ENCODE peak calls at places on chromosomes 6 and 20, in six cellular contexts. One of them, this sample, is unnamed.

GRCh38 chr6:1524040-1524480 is 85.7 kb upstream of the FOXC1 start:
- DNase-seq in mammary epithelial cell: peak; percentile 64
- DNase-seq in fibroblast of the aortic adventitia: peak; percentile 38
- DNase-seq in H9: peak; percentile 90
- DNase-seq in lower lobe of right lung: peak; percentile 79
- DNase-seq in cardiac muscle cell: peak; percentile 65
- DNase-seq in this sample: peak; percentile 59

GRCh38 chr20:57469418-57470211 is 55.3 kb downstream of the CTCFL start:
- DNase-seq in H9: no peak
- DNase-seq in cardiac muscle cell: peak; percentile 96
- DNase-seq in mammary epithelial cell: no peak
- DNase-seq in fibroblast of the aortic adventitia: no peak
- DNase-seq in lower lobe of right lung: no peak
- DNase-seq in this sample: no peak

GRCh38 chr6:55304747-55305146 is 22.5 kb upstream of the GFRAL start:
- DNase-seq in H9: no peak
- DNase-seq in lower lobe of right lung: no peak
- DNase-seq in mammary epithelial cell: no peak
- DNase-seq in cardiac muscle cell: no peak
- DNase-seq in fibroblast of the aortic adventitia: no peak
- DNase-seq in this sample: no peak

GRCh38 chr20:53827996-53828672 is 234.5 kb upstream of the ZNF217 start:
- DNase-seq in fibroblast of the aortic adventitia: peak; percentile 99
- DNase-seq in H9: no peak
- DNase-seq in cardiac muscle cell: no peak
- DNase-seq in lower lobe of right lung: no peak
- DNase-seq in mammary epithelial cell: peak; percentile 91
- DNase-seq in this sample: peak; percentile 100

GRCh38 chr6:9620687-9621086 is 794.2 kb downstream of the TFAP2A start:
- DNase-seq in cardiac muscle cell: no peak
- DNase-seq in H9: no peak
- DNase-seq in mammary epithelial cell: no peak
- DNase-seq in lower lobe of right lung: no peak
- DNase-seq in fibroblast of the aortic adventitia: peak; percentile 13
- DNase-seq in this sample: no peak

GRCh38 chr20:44618318-44618731 is 33.2 kb downstream of the ADA start:
- DNase-seq in cardiac muscle cell: no peak
- DNase-seq in lower lobe of right lung: no peak
- DNase-seq in mammary epithelial cell: peak; percentile 26
- DNase-seq in fibroblast of the aortic adventitia: no peak
- DNase-seq in H9: no peak
- DNase-seq in this sample: no peak

GRCh38 chr6:45003400-45003799 is 324.7 kb upstream of the RUNX2 start:
- DNase-seq in lower lobe of right lung: no peak
- DNase-seq in fibroblast of the aortic adventitia: no peak
- DNase-seq in mammary epithelial cell: no peak
- DNase-seq in H9: no peak
- DNase-seq in cardiac muscle cell: no peak
- DNase-seq in this sample: no peak

GRCh38 chr20:32589256-32589655 is 4.1 kb upstream of the NOL4L start:
- DNase-seq in H9: no peak
- DNase-seq in fibroblast of the aortic adventitia: no peak
- DNase-seq in lower lobe of right lung: no peak
- DNase-seq in cardiac muscle cell: no peak
- DNase-seq in mammary epithelial cell: peak; percentile 57
- DNase-seq in this sample: no peak

GRCh38 chr6:1821188-1822183 is 211.8 kb downstream of the FOXC1 start:
- DNase-seq in cardiac muscle cell: no peak
- DNase-seq in H9: no peak
- DNase-seq in mammary epithelial cell: no peak
- DNase-seq in fibroblast of the aortic adventitia: peak; percentile 78
- DNase-seq in lower lobe of right lung: no peak
- DNase-seq in this sample: peak; percentile 65

GRCh38 chr6:154569136-154569862 is 58.8 kb upstream of the CNKSR3 start:
- DNase-seq in lower lobe of right lung: no peak
- DNase-seq in cardiac muscle cell: no peak
- DNase-seq in H9: no peak
- DNase-seq in fibroblast of the aortic adventitia: peak; percentile 18
- DNase-seq in mammary epithelial cell: no peak
- DNase-seq in this sample: no peak

GRCh38 chr6:50087231-50087954 is 37.7 kb upstream of the DEFB112 start:
- DNase-seq in lower lobe of right lung: no peak
- DNase-seq in cardiac muscle cell: no peak
- DNase-seq in mammary epithelial cell: peak; percentile 26
- DNase-seq in fibroblast of the aortic adventitia: peak; percentile 8
- DNase-seq in H9: no peak
- DNase-seq in this sample: peak; percentile 48

GRCh38 chr20:3115190-3116107 is 30.9 kb upstream of the AVP start:
- DNase-seq in fibroblast of the aortic adventitia: peak; percentile 65
- DNase-seq in mammary epithelial cell: peak; percentile 37
- DNase-seq in cardiac muscle cell: peak; percentile 68
- DNase-seq in lower lobe of right lung: no peak
- DNase-seq in H9: peak; percentile 73
- DNase-seq in this sample: peak; percentile 61

GRCh38 chr6:109925060-109925459 is 53.1 kb upstream of the GPR6 start:
- DNase-seq in lower lobe of right lung: no peak
- DNase-seq in cardiac muscle cell: peak; percentile 32
- DNase-seq in H9: no peak
- DNase-seq in mammary epithelial cell: peak; percentile 20
- DNase-seq in fibroblast of the aortic adventitia: peak; percentile 4
- DNase-seq in this sample: peak; percentile 26

GRCh38 chr6:163897669-163898068 is 483.2 kb downstream of the QKI start:
- DNase-seq in fibroblast of the aortic adventitia: no peak
- DNase-seq in lower lobe of right lung: no peak
- DNase-seq in H9: no peak
- DNase-seq in mammary epithelial cell: no peak
- DNase-seq in cardiac muscle cell: no peak
- DNase-seq in this sample: peak; percentile 38

GRCh38 chr20:45629496-45630100 is at the start of gene WFDC10A:
- DNase-seq in H9: peak; percentile 84
- DNase-seq in fibroblast of the aortic adventitia: peak; percentile 47
- DNase-seq in cardiac muscle cell: peak; percentile 56
- DNase-seq in mammary epithelial cell: peak; percentile 68
- DNase-seq in lower lobe of right lung: peak; percentile 64
- DNase-seq in this sample: peak; percentile 74

GRCh38 chr6:75115501-75115900 is 90.4 kb downstream of the COL12A1 start:
- DNase-seq in lower lobe of right lung: no peak
- DNase-seq in fibroblast of the aortic adventitia: peak; percentile 34
- DNase-seq in cardiac muscle cell: no peak
- DNase-seq in H9: no peak
- DNase-seq in mammary epithelial cell: no peak
- DNase-seq in this sample: peak; percentile 60

GRCh38 chr6:113539202-113539601 is 317.9 kb upstream of the MARCKS start:
- DNase-seq in H9: no peak
- DNase-seq in fibroblast of the aortic adventitia: no peak
- DNase-seq in mammary epithelial cell: no peak
- DNase-seq in cardiac muscle cell: no peak
- DNase-seq in lower lobe of right lung: no peak
- DNase-seq in this sample: no peak

GRCh38 chr6:6392214-6393068 is 72.0 kb upstream of the F13A1 start:
- DNase-seq in H9: no peak
- DNase-seq in cardiac muscle cell: no peak
- DNase-seq in fibroblast of the aortic adventitia: no peak
- DNase-seq in mammary epithelial cell: no peak
- DNase-seq in lower lobe of right lung: no peak
- DNase-seq in this sample: no peak

GRCh38 chr6:47420394-47421371 is 56.9 kb upstream of the CD2AP start:
- DNase-seq in cardiac muscle cell: no peak
- DNase-seq in lower lobe of right lung: no peak
- DNase-seq in H9: no peak
- DNase-seq in mammary epithelial cell: peak; percentile 23
- DNase-seq in fibroblast of the aortic adventitia: peak; percentile 46
- DNase-seq in this sample: peak; percentile 34

GRCh38 chr6:5151955-5152401 is 66.8 kb downstream of the PPP1R3G start:
- DNase-seq in lower lobe of right lung: no peak
- DNase-seq in cardiac muscle cell: no peak
- DNase-seq in mammary epithelial cell: peak; percentile 81
- DNase-seq in H9: no peak
- DNase-seq in fibroblast of the aortic adventitia: peak; percentile 70
- DNase-seq in this sample: peak; percentile 91

GRCh38 chr6:19450651-19451050 is 386.5 kb upstream of the ID4 start:
- DNase-seq in fibroblast of the aortic adventitia: no peak
- DNase-seq in cardiac muscle cell: no peak
- DNase-seq in lower lobe of right lung: no peak
- DNase-seq in H9: no peak
- DNase-seq in mammary epithelial cell: no peak
- DNase-seq in this sample: no peak

GRCh38 chr6:67009818-67010217 is 1302.8 kb upstream of the EYS start:
- DNase-seq in fibroblast of the aortic adventitia: no peak
- DNase-seq in cardiac muscle cell: no peak
- DNase-seq in lower lobe of right lung: no peak
- DNase-seq in mammary epithelial cell: no peak
- DNase-seq in H9: peak; percentile 59
- DNase-seq in this sample: no peak

GRCh38 chr6:166029506-166029905 is 138.1 kb downstream of the TBXT start:
- DNase-seq in H9: no peak
- DNase-seq in fibroblast of the aortic adventitia: no peak
- DNase-seq in lower lobe of right lung: no peak
- DNase-seq in mammary epithelial cell: no peak
- DNase-seq in cardiac muscle cell: no peak
- DNase-seq in this sample: peak; percentile 81

GRCh38 chr6:45514454-45514853 is 136.7 kb upstream of the SUPT3H start:
- DNase-seq in lower lobe of right lung: no peak
- DNase-seq in mammary epithelial cell: peak; percentile 5
- DNase-seq in cardiac muscle cell: no peak
- DNase-seq in fibroblast of the aortic adventitia: no peak
- DNase-seq in H9: no peak
- DNase-seq in this sample: peak; percentile 37

GRCh38 chr6:157976345-157977175 is 5.1 kb upstream of the SYNJ2 start:
- DNase-seq in fibroblast of the aortic adventitia: no peak
- DNase-seq in H9: no peak
- DNase-seq in cardiac muscle cell: no peak
- DNase-seq in mammary epithelial cell: no peak
- DNase-seq in lower lobe of right lung: no peak
- DNase-seq in this sample: no peak

DNA sequence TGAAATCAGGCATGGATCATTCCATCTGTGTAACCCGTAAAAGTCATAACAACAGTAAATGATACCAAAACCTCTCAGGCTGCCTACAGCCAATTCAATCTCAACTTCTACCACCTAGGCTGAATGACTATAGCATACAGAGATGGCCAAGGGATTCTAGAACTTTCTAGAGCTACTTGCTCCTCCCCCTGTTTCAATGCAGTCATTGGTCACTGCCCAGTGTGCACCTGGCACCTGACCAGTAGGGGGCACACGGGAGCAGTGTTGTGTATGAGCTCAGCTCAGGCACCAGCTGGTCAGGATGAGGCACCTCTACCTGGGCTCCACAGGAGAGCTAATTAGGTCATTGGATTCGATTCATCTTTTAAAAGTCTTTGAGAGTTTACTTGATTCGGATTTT is 86.2 kb downstream of the PLEKHG1 start:
- DNase-seq in H9: peak; percentile 73
- DNase-seq in fibroblast of the aortic adventitia: no peak
- DNase-seq in lower lobe of right lung: peak; percentile 58
- DNase-seq in cardiac muscle cell: no peak
- DNase-seq in mammary epithelial cell: peak; percentile 72
- DNase-seq in this sample: peak; percentile 22
- TF ChIP-seq CTCF in H9: peak; percentile 95
- TF ChIP-seq CTCF in fibroblast of the aortic adventitia: peak; percentile 55
- TF ChIP-seq CTCF in lower lobe of right lung: peak; percentile 65
- TF ChIP-seq CTCF in cardiac muscle cell: peak; percentile 45
- TF ChIP-seq CTCF in mammary epithelial cell: peak; percentile 89
- TF ChIP-seq CTCF in this sample: peak; percentile 62

GRCh38 chr6:80543598-80544181 is 437.2 kb downstream of the BCKDHB start:
- DNase-seq in mammary epithelial cell: peak; percentile 48
- DNase-seq in cardiac muscle cell: no peak
- DNase-seq in fibroblast of the aortic adventitia: peak; percentile 56
- DNase-seq in H9: no peak
- DNase-seq in lower lobe of right lung: no peak
- DNase-seq in this sample: peak; percentile 80
- TF ChIP-seq CTCF in mammary epithelial cell: no peak
- TF ChIP-seq CTCF in cardiac muscle cell: no peak
- TF ChIP-seq CTCF in fibroblast of the aortic adventitia: no peak
- TF ChIP-seq CTCF in H9: peak; percentile 39
- TF ChIP-seq CTCF in lower lobe of right lung: no peak
- TF ChIP-seq CTCF in this sample: peak; percentile 8

GRCh38 chr6:131362696-131363095 is 210.3 kb upstream of the ARG1 start:
- DNase-seq in fibroblast of the aortic adventitia: no peak
- DNase-seq in H9: no peak
- DNase-seq in lower lobe of right lung: no peak
- DNase-seq in mammary epithelial cell: no peak
- DNase-seq in cardiac muscle cell: no peak
- DNase-seq in this sample: peak; percentile 13

GRCh38 chr6:131366223-131366622 is 206.8 kb upstream of the ARG1 start:
- DNase-seq in lower lobe of right lung: no peak
- DNase-seq in cardiac muscle cell: no peak
- DNase-seq in mammary epithelial cell: no peak
- DNase-seq in fibroblast of the aortic adventitia: no peak
- DNase-seq in H9: no peak
- DNase-seq in this sample: no peak

GRCh38 chr6:131372535-131372934 is 200.5 kb upstream of the ARG1 start:
- DNase-seq in H9: no peak
- DNase-seq in lower lobe of right lung: no peak
- DNase-seq in mammary epithelial cell: no peak
- DNase-seq in fibroblast of the aortic adventitia: no peak
- DNase-seq in cardiac muscle cell: no peak
- DNase-seq in this sample: peak; percentile 79

GRCh38 chr6:131367206-131367873 is 205.7 kb upstream of the ARG1 start:
- DNase-seq in mammary epithelial cell: no peak
- DNase-seq in cardiac muscle cell: no peak
- DNase-seq in lower lobe of right lung: no peak
- DNase-seq in H9: no peak
- DNase-seq in fibroblast of the aortic adventitia: no peak
- DNase-seq in this sample: no peak

DNA sequence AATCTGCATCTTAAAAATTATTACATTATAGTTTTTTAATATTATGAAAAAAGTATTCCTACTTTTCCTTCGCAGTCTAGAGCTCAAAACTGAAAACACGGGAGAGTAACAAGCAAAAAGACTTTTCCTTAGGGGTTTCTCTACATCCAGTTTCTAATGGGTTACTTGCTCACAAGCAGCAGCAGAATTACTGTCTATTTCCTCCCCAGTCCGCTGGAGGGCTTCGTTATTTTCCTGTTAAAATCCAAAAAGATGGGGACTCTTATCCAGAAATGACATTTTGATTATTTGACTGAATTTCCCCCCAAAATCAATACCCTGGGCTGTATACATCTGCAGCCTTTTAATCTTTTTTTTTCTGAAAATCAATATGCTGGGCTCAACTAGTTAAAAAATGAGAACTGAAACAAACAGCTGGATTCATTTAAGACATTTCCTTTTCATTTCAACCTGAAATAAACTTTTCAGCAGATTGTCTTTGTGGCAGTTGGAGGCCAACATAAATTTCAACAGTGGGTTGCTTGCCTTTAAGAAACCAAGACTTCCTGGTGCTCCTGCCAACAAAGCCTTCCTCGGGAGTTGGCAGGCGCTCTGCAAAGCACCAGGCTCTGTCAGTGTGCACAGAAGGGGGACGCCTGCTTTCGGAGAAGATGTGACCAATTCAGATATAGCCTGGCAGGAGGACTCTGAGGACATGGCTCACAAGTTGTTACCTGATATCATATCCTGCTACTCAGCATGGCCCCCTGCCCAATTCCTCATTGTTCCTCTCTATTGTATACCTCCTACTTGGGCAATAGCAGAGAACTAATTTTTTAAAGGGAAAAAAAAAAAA is 204.7 kb upstream of the ARG1 start:
- DNase-seq in cardiac muscle cell: no peak
- DNase-seq in mammary epithelial cell: no peak
- DNase-seq in lower lobe of right lung: peak; percentile 61
- DNase-seq in H9: no peak
- DNase-seq in fibroblast of the aortic adventitia: peak; percentile 72
- DNase-seq in this sample: peak; percentile 47
- TF ChIP-seq CTCF in cardiac muscle cell: no peak
- TF ChIP-seq CTCF in mammary epithelial cell: no peak
- TF ChIP-seq CTCF in lower lobe of right lung: no peak
- TF ChIP-seq CTCF in H9: no peak
- TF ChIP-seq CTCF in fibroblast of the aortic adventitia: peak; percentile 24
- TF ChIP-seq CTCF in this sample: peak; percentile 12

GRCh38 chr6:104995989-104996617 is 39.2 kb downstream of the LIN28B start:
- DNase-seq in cardiac muscle cell: peak; percentile 24
- DNase-seq in mammary epithelial cell: peak; percentile 5
- DNase-seq in H9: no peak
- DNase-seq in fibroblast of the aortic adventitia: peak; percentile 53
- DNase-seq in lower lobe of right lung: no peak
- DNase-seq in this sample: peak; percentile 37
- TF ChIP-seq CTCF in cardiac muscle cell: no peak
- TF ChIP-seq CTCF in mammary epithelial cell: peak; percentile 17
- TF ChIP-seq CTCF in H9: no peak
- TF ChIP-seq CTCF in fibroblast of the aortic adventitia: no peak
- TF ChIP-seq CTCF in lower lobe of right lung: peak; percentile 19
- TF ChIP-seq CTCF in this sample: peak; percentile 20